ENCODE peak calls at places on chromosomes 7 and 10, in ten cellular contexts. One of them, this sample, is unnamed.

GRCh38 chr7:3089493-3089892 is 45.8 kb upstream of the CARD11 start:
- DNase-seq in cardiac septum: no peak
- DNase-seq in stimulated activated CD8-positive, alpha-beta memory T cell treated with anti-CD3 and anti-CD28 coated beads, Interleukin-15, amount 100 ng/mL, for 1 hour: no peak
- DNase-seq in stimulated activated CD4-positive, alpha-beta T cell treated with anti-CD3 and anti-CD28 coated beads, Interleukin-1b, Interleukin-23, amount 100 ng/mL, for 24 hours: no peak
- DNase-seq in stimulated activated naive CD8-positive, alpha-beta T cell treated with anti-CD3 and anti-CD28 coated beads, Interleukin-15, Interleukin-2, amounts not matched to agents 100 U/mL and 50 U/mL, for 24 hours: peak
- DNase-seq in NAMALWA: peak
- DNase-seq in fibroblast of the aortic adventitia: no peak
- DNase-seq in ELR: peak
- DNase-seq in WTC11: peak
- DNase-seq in endodermal cell: peak
- DNase-seq in this sample: peak

GRCh38 chr7:120991570-120991969 is 3.1 kb downstream of the CPED1 start:
- DNase-seq in stimulated activated CD8-positive, alpha-beta memory T cell treated with anti-CD3 and anti-CD28 coated beads, Interleukin-15, amount 100 ng/mL, for 1 hour: no peak
- DNase-seq in endodermal cell: no peak
- DNase-seq in fibroblast of the aortic adventitia: peak
- DNase-seq in cardiac septum: no peak
- DNase-seq in stimulated activated naive CD8-positive, alpha-beta T cell treated with anti-CD3 and anti-CD28 coated beads, Interleukin-15, Interleukin-2, amounts not matched to agents 100 U/mL and 50 U/mL, for 24 hours: no peak
- DNase-seq in WTC11: no peak
- DNase-seq in stimulated activated CD4-positive, alpha-beta T cell treated with anti-CD3 and anti-CD28 coated beads, Interleukin-1b, Interleukin-23, amount 100 ng/mL, for 24 hours: no peak
- DNase-seq in ELR: peak
- DNase-seq in NAMALWA: no peak
- DNase-seq in this sample: peak

GRCh38 chr10:72080042-72081035 is 8.0 kb downstream of the SPOCK2 start:
- DNase-seq in stimulated activated CD8-positive, alpha-beta memory T cell treated with anti-CD3 and anti-CD28 coated beads, Interleukin-15, amount 100 ng/mL, for 1 hour: no peak
- DNase-seq in NAMALWA: no peak
- DNase-seq in cardiac septum: no peak
- DNase-seq in stimulated activated CD4-positive, alpha-beta T cell treated with anti-CD3 and anti-CD28 coated beads, Interleukin-1b, Interleukin-23, amount 100 ng/mL, for 24 hours: no peak
- DNase-seq in stimulated activated naive CD8-positive, alpha-beta T cell treated with anti-CD3 and anti-CD28 coated beads, Interleukin-15, Interleukin-2, amounts not matched to agents 100 U/mL and 50 U/mL, for 24 hours: no peak
- DNase-seq in endodermal cell: peak
- DNase-seq in ELR: no peak
- DNase-seq in WTC11: no peak
- DNase-seq in fibroblast of the aortic adventitia: peak
- DNase-seq in this sample: no peak

GRCh38 chr10:97567891-97568290 is 4.7 kb upstream of the ANKRD2 start:
- DNase-seq in NAMALWA: no peak
- DNase-seq in WTC11: no peak
- DNase-seq in cardiac septum: no peak
- DNase-seq in stimulated activated CD4-positive, alpha-beta T cell treated with anti-CD3 and anti-CD28 coated beads, Interleukin-1b, Interleukin-23, amount 100 ng/mL, for 24 hours: no peak
- DNase-seq in ELR: no peak
- DNase-seq in stimulated activated naive CD8-positive, alpha-beta T cell treated with anti-CD3 and anti-CD28 coated beads, Interleukin-15, Interleukin-2, amounts not matched to agents 100 U/mL and 50 U/mL, for 24 hours: no peak
- DNase-seq in stimulated activated CD8-positive, alpha-beta memory T cell treated with anti-CD3 and anti-CD28 coated beads, Interleukin-15, amount 100 ng/mL, for 1 hour: no peak
- DNase-seq in endodermal cell: no peak
- DNase-seq in fibroblast of the aortic adventitia: no peak
- DNase-seq in this sample: no peak

GRCh38 chr7:50308301-50309129 is 4.0 kb downstream of the IKZF1 start:
- DNase-seq in endodermal cell: no peak
- DNase-seq in stimulated activated CD4-positive, alpha-beta T cell treated with anti-CD3 and anti-CD28 coated beads, Interleukin-1b, Interleukin-23, amount 100 ng/mL, for 24 hours: no peak
- DNase-seq in fibroblast of the aortic adventitia: no peak
- DNase-seq in NAMALWA: peak
- DNase-seq in ELR: no peak
- DNase-seq in stimulated activated CD8-positive, alpha-beta memory T cell treated with anti-CD3 and anti-CD28 coated beads, Interleukin-15, amount 100 ng/mL, for 1 hour: no peak
- DNase-seq in WTC11: no peak
- DNase-seq in stimulated activated naive CD8-positive, alpha-beta T cell treated with anti-CD3 and anti-CD28 coated beads, Interleukin-15, Interleukin-2, amounts not matched to agents 100 U/mL and 50 U/mL, for 24 hours: peak
- DNase-seq in cardiac septum: no peak
- DNase-seq in this sample: no peak

GRCh38 chr7:157394246-157395191 is 57.7 kb downstream of the DNAJB6 start:
- DNase-seq in stimulated activated CD8-positive, alpha-beta memory T cell treated with anti-CD3 and anti-CD28 coated beads, Interleukin-15, amount 100 ng/mL, for 1 hour: no peak
- DNase-seq in fibroblast of the aortic adventitia: no peak
- DNase-seq in endodermal cell: no peak
- DNase-seq in ELR: peak
- DNase-seq in cardiac septum: peak
- DNase-seq in WTC11: no peak
- DNase-seq in stimulated activated CD4-positive, alpha-beta T cell treated with anti-CD3 and anti-CD28 coated beads, Interleukin-1b, Interleukin-23, amount 100 ng/mL, for 24 hours: no peak
- DNase-seq in NAMALWA: no peak
- DNase-seq in stimulated activated naive CD8-positive, alpha-beta T cell treated with anti-CD3 and anti-CD28 coated beads, Interleukin-15, Interleukin-2, amounts not matched to agents 100 U/mL and 50 U/mL, for 24 hours: no peak
- DNase-seq in this sample: no peak

GRCh38 chr10:121741246-121741645 is 143.0 kb upstream of the FGFR2 start:
- DNase-seq in WTC11: no peak
- DNase-seq in stimulated activated naive CD8-positive, alpha-beta T cell treated with anti-CD3 and anti-CD28 coated beads, Interleukin-15, Interleukin-2, amounts not matched to agents 100 U/mL and 50 U/mL, for 24 hours: no peak
- DNase-seq in endodermal cell: no peak
- DNase-seq in cardiac septum: no peak
- DNase-seq in ELR: no peak
- DNase-seq in stimulated activated CD4-positive, alpha-beta T cell treated with anti-CD3 and anti-CD28 coated beads, Interleukin-1b, Interleukin-23, amount 100 ng/mL, for 24 hours: no peak
- DNase-seq in stimulated activated CD8-positive, alpha-beta memory T cell treated with anti-CD3 and anti-CD28 coated beads, Interleukin-15, amount 100 ng/mL, for 1 hour: no peak
- DNase-seq in NAMALWA: no peak
- DNase-seq in fibroblast of the aortic adventitia: no peak
- DNase-seq in this sample: no peak

GRCh38 chr7:5217851-5218331 is 27.9 kb downstream of the WIPI2 start:
- DNase-seq in stimulated activated naive CD8-positive, alpha-beta T cell treated with anti-CD3 and anti-CD28 coated beads, Interleukin-15, Interleukin-2, amounts not matched to agents 100 U/mL and 50 U/mL, for 24 hours: no peak
- DNase-seq in fibroblast of the aortic adventitia: no peak
- DNase-seq in ELR: no peak
- DNase-seq in stimulated activated CD8-positive, alpha-beta memory T cell treated with anti-CD3 and anti-CD28 coated beads, Interleukin-15, amount 100 ng/mL, for 1 hour: no peak
- DNase-seq in cardiac septum: peak
- DNase-seq in WTC11: no peak
- DNase-seq in stimulated activated CD4-positive, alpha-beta T cell treated with anti-CD3 and anti-CD28 coated beads, Interleukin-1b, Interleukin-23, amount 100 ng/mL, for 24 hours: no peak
- DNase-seq in NAMALWA: no peak
- DNase-seq in endodermal cell: no peak
- DNase-seq in this sample: no peak

GRCh38 chr7:80288175-80289122 is 153.8 kb downstream of the GNAI1 start:
- DNase-seq in ELR: peak
- DNase-seq in fibroblast of the aortic adventitia: peak
- DNase-seq in stimulated activated CD4-positive, alpha-beta T cell treated with anti-CD3 and anti-CD28 coated beads, Interleukin-1b, Interleukin-23, amount 100 ng/mL, for 24 hours: no peak
- DNase-seq in NAMALWA: no peak
- DNase-seq in endodermal cell: peak
- DNase-seq in WTC11: peak
- DNase-seq in cardiac septum: no peak
- DNase-seq in stimulated activated naive CD8-positive, alpha-beta T cell treated with anti-CD3 and anti-CD28 coated beads, Interleukin-15, Interleukin-2, amounts not matched to agents 100 U/mL and 50 U/mL, for 24 hours: no peak
- DNase-seq in stimulated activated CD8-positive, alpha-beta memory T cell treated with anti-CD3 and anti-CD28 coated beads, Interleukin-15, amount 100 ng/mL, for 1 hour: no peak
- DNase-seq in this sample: peak

GRCh38 chr7:110856704-110857103 is 234.2 kb upstream of the LRRN3 start:
- DNase-seq in stimulated activated CD4-positive, alpha-beta T cell treated with anti-CD3 and anti-CD28 coated beads, Interleukin-1b, Interleukin-23, amount 100 ng/mL, for 24 hours: no peak
- DNase-seq in endodermal cell: no peak
- DNase-seq in WTC11: no peak
- DNase-seq in NAMALWA: no peak
- DNase-seq in stimulated activated CD8-positive, alpha-beta memory T cell treated with anti-CD3 and anti-CD28 coated beads, Interleukin-15, amount 100 ng/mL, for 1 hour: no peak
- DNase-seq in fibroblast of the aortic adventitia: no peak
- DNase-seq in ELR: peak
- DNase-seq in stimulated activated naive CD8-positive, alpha-beta T cell treated with anti-CD3 and anti-CD28 coated beads, Interleukin-15, Interleukin-2, amounts not matched to agents 100 U/mL and 50 U/mL, for 24 hours: no peak
- DNase-seq in cardiac septum: no peak
- DNase-seq in this sample: no peak

GRCh38 chr10:49104323-49104722 is 11.0 kb downstream of the VSTM4 start:
- DNase-seq in stimulated activated CD8-positive, alpha-beta memory T cell treated with anti-CD3 and anti-CD28 coated beads, Interleukin-15, amount 100 ng/mL, for 1 hour: no peak
- DNase-seq in stimulated activated naive CD8-positive, alpha-beta T cell treated with anti-CD3 and anti-CD28 coated beads, Interleukin-15, Interleukin-2, amounts not matched to agents 100 U/mL and 50 U/mL, for 24 hours: no peak
- DNase-seq in cardiac septum: no peak
- DNase-seq in endodermal cell: peak
- DNase-seq in WTC11: no peak
- DNase-seq in fibroblast of the aortic adventitia: no peak
- DNase-seq in NAMALWA: no peak
- DNase-seq in stimulated activated CD4-positive, alpha-beta T cell treated with anti-CD3 and anti-CD28 coated beads, Interleukin-1b, Interleukin-23, amount 100 ng/mL, for 24 hours: no peak
- DNase-seq in ELR: no peak
- DNase-seq in this sample: no peak

GRCh38 chr7:146902728-146903127 is 786.1 kb downstream of the CNTNAP2 start:
- DNase-seq in cardiac septum: no peak
- DNase-seq in NAMALWA: no peak
- DNase-seq in stimulated activated CD8-positive, alpha-beta memory T cell treated with anti-CD3 and anti-CD28 coated beads, Interleukin-15, amount 100 ng/mL, for 1 hour: no peak
- DNase-seq in ELR: peak
- DNase-seq in stimulated activated CD4-positive, alpha-beta T cell treated with anti-CD3 and anti-CD28 coated beads, Interleukin-1b, Interleukin-23, amount 100 ng/mL, for 24 hours: no peak
- DNase-seq in endodermal cell: no peak
- DNase-seq in WTC11: no peak
- DNase-seq in fibroblast of the aortic adventitia: no peak
- DNase-seq in stimulated activated naive CD8-positive, alpha-beta T cell treated with anti-CD3 and anti-CD28 coated beads, Interleukin-15, Interleukin-2, amounts not matched to agents 100 U/mL and 50 U/mL, for 24 hours: no peak
- DNase-seq in this sample: no peak

GRCh38 chr7:84100866-84101265 is 93.7 kb downstream of the SEMA3A start:
- DNase-seq in NAMALWA: peak
- DNase-seq in fibroblast of the aortic adventitia: peak
- DNase-seq in endodermal cell: no peak
- DNase-seq in stimulated activated CD8-positive, alpha-beta memory T cell treated with anti-CD3 and anti-CD28 coated beads, Interleukin-15, amount 100 ng/mL, for 1 hour: no peak
- DNase-seq in stimulated activated naive CD8-positive, alpha-beta T cell treated with anti-CD3 and anti-CD28 coated beads, Interleukin-15, Interleukin-2, amounts not matched to agents 100 U/mL and 50 U/mL, for 24 hours: no peak
- DNase-seq in ELR: peak
- DNase-seq in stimulated activated CD4-positive, alpha-beta T cell treated with anti-CD3 and anti-CD28 coated beads, Interleukin-1b, Interleukin-23, amount 100 ng/mL, for 24 hours: no peak
- DNase-seq in WTC11: no peak
- DNase-seq in cardiac septum: no peak
- DNase-seq in this sample: peak

GRCh38 chr7:114048386-114049235 is 129.8 kb upstream of the PPP1R3A start:
- DNase-seq in fibroblast of the aortic adventitia: peak
- DNase-seq in WTC11: no peak
- DNase-seq in cardiac septum: no peak
- DNase-seq in stimulated activated CD8-positive, alpha-beta memory T cell treated with anti-CD3 and anti-CD28 coated beads, Interleukin-15, amount 100 ng/mL, for 1 hour: no peak
- DNase-seq in ELR: peak
- DNase-seq in stimulated activated naive CD8-positive, alpha-beta T cell treated with anti-CD3 and anti-CD28 coated beads, Interleukin-15, Interleukin-2, amounts not matched to agents 100 U/mL and 50 U/mL, for 24 hours: no peak
- DNase-seq in stimulated activated CD4-positive, alpha-beta T cell treated with anti-CD3 and anti-CD28 coated beads, Interleukin-1b, Interleukin-23, amount 100 ng/mL, for 24 hours: no peak
- DNase-seq in endodermal cell: no peak
- DNase-seq in NAMALWA: no peak
- DNase-seq in this sample: peak

GRCh38 chr7:192035-192649 is at the start of gene FAM20C:
- DNase-seq in stimulated activated CD8-positive, alpha-beta memory T cell treated with anti-CD3 and anti-CD28 coated beads, Interleukin-15, amount 100 ng/mL, for 1 hour: peak
- DNase-seq in WTC11: peak
- DNase-seq in ELR: peak
- DNase-seq in fibroblast of the aortic adventitia: peak
- DNase-seq in stimulated activated naive CD8-positive, alpha-beta T cell treated with anti-CD3 and anti-CD28 coated beads, Interleukin-15, Interleukin-2, amounts not matched to agents 100 U/mL and 50 U/mL, for 24 hours: peak
- DNase-seq in endodermal cell: peak
- DNase-seq in cardiac septum: peak
- DNase-seq in stimulated activated CD4-positive, alpha-beta T cell treated with anti-CD3 and anti-CD28 coated beads, Interleukin-1b, Interleukin-23, amount 100 ng/mL, for 24 hours: peak
- DNase-seq in NAMALWA: no peak
- DNase-seq in this sample: peak

GRCh38 chr10:133185421-133185820 is 25.4 kb downstream of the KNDC1 start:
- DNase-seq in NAMALWA: no peak
- DNase-seq in stimulated activated CD8-positive, alpha-beta memory T cell treated with anti-CD3 and anti-CD28 coated beads, Interleukin-15, amount 100 ng/mL, for 1 hour: no peak
- DNase-seq in WTC11: no peak
- DNase-seq in ELR: no peak
- DNase-seq in stimulated activated CD4-positive, alpha-beta T cell treated with anti-CD3 and anti-CD28 coated beads, Interleukin-1b, Interleukin-23, amount 100 ng/mL, for 24 hours: no peak
- DNase-seq in endodermal cell: no peak
- DNase-seq in stimulated activated naive CD8-positive, alpha-beta T cell treated with anti-CD3 and anti-CD28 coated beads, Interleukin-15, Interleukin-2, amounts not matched to agents 100 U/mL and 50 U/mL, for 24 hours: no peak
- DNase-seq in cardiac septum: no peak
- DNase-seq in fibroblast of the aortic adventitia: no peak
- DNase-seq in this sample: no peak

GRCh38 chr10:51302316-51302715 is 228.0 kb downstream of the PRKG1 start:
- DNase-seq in endodermal cell: no peak
- DNase-seq in NAMALWA: no peak
- DNase-seq in stimulated activated CD4-positive, alpha-beta T cell treated with anti-CD3 and anti-CD28 coated beads, Interleukin-1b, Interleukin-23, amount 100 ng/mL, for 24 hours: no peak
- DNase-seq in stimulated activated naive CD8-positive, alpha-beta T cell treated with anti-CD3 and anti-CD28 coated beads, Interleukin-15, Interleukin-2, amounts not matched to agents 100 U/mL and 50 U/mL, for 24 hours: no peak
- DNase-seq in ELR: no peak
- DNase-seq in cardiac septum: no peak
- DNase-seq in fibroblast of the aortic adventitia: peak
- DNase-seq in WTC11: no peak
- DNase-seq in stimulated activated CD8-positive, alpha-beta memory T cell treated with anti-CD3 and anti-CD28 coated beads, Interleukin-15, amount 100 ng/mL, for 1 hour: no peak
- DNase-seq in this sample: no peak

GRCh38 chr10:27512548-27512947 is 8.4 kb downstream of the RAB18 start:
- DNase-seq in cardiac septum: no peak
- DNase-seq in ELR: peak
- DNase-seq in stimulated activated CD4-positive, alpha-beta T cell treated with anti-CD3 and anti-CD28 coated beads, Interleukin-1b, Interleukin-23, amount 100 ng/mL, for 24 hours: no peak
- DNase-seq in WTC11: no peak
- DNase-seq in fibroblast of the aortic adventitia: no peak
- DNase-seq in endodermal cell: no peak
- DNase-seq in NAMALWA: no peak
- DNase-seq in stimulated activated naive CD8-positive, alpha-beta T cell treated with anti-CD3 and anti-CD28 coated beads, Interleukin-15, Interleukin-2, amounts not matched to agents 100 U/mL and 50 U/mL, for 24 hours: no peak
- DNase-seq in stimulated activated CD8-positive, alpha-beta memory T cell treated with anti-CD3 and anti-CD28 coated beads, Interleukin-15, amount 100 ng/mL, for 1 hour: no peak
- DNase-seq in this sample: no peak

GRCh38 chr10:14384915-14385314 is 54.2 kb upstream of the FRMD4A start:
- DNase-seq in WTC11: no peak
- DNase-seq in NAMALWA: no peak
- DNase-seq in stimulated activated CD4-positive, alpha-beta T cell treated with anti-CD3 and anti-CD28 coated beads, Interleukin-1b, Interleukin-23, amount 100 ng/mL, for 24 hours: no peak
- DNase-seq in endodermal cell: no peak
- DNase-seq in stimulated activated CD8-positive, alpha-beta memory T cell treated with anti-CD3 and anti-CD28 coated beads, Interleukin-15, amount 100 ng/mL, for 1 hour: no peak
- DNase-seq in stimulated activated naive CD8-positive, alpha-beta T cell treated with anti-CD3 and anti-CD28 coated beads, Interleukin-15, Interleukin-2, amounts not matched to agents 100 U/mL and 50 U/mL, for 24 hours: no peak
- DNase-seq in ELR: no peak
- DNase-seq in cardiac septum: no peak
- DNase-seq in fibroblast of the aortic adventitia: no peak
- DNase-seq in this sample: no peak

GRCh38 chr7:45563401-45563800 is 10.8 kb upstream of the ADCY1 start:
- DNase-seq in stimulated activated CD8-positive, alpha-beta memory T cell treated with anti-CD3 and anti-CD28 coated beads, Interleukin-15, amount 100 ng/mL, for 1 hour: no peak
- DNase-seq in stimulated activated CD4-positive, alpha-beta T cell treated with anti-CD3 and anti-CD28 coated beads, Interleukin-1b, Interleukin-23, amount 100 ng/mL, for 24 hours: no peak
- DNase-seq in endodermal cell: no peak
- DNase-seq in NAMALWA: no peak
- DNase-seq in WTC11: no peak
- DNase-seq in ELR: no peak
- DNase-seq in stimulated activated naive CD8-positive, alpha-beta T cell treated with anti-CD3 and anti-CD28 coated beads, Interleukin-15, Interleukin-2, amounts not matched to agents 100 U/mL and 50 U/mL, for 24 hours: no peak
- DNase-seq in cardiac septum: no peak
- DNase-seq in fibroblast of the aortic adventitia: no peak
- DNase-seq in this sample: no peak

GRCh38 chr10:50946991-50947781 is 61.8 kb upstream of the A1CF start:
- DNase-seq in NAMALWA: no peak
- DNase-seq in stimulated activated naive CD8-positive, alpha-beta T cell treated with anti-CD3 and anti-CD28 coated beads, Interleukin-15, Interleukin-2, amounts not matched to agents 100 U/mL and 50 U/mL, for 24 hours: no peak
- DNase-seq in cardiac septum: no peak
- DNase-seq in stimulated activated CD8-positive, alpha-beta memory T cell treated with anti-CD3 and anti-CD28 coated beads, Interleukin-15, amount 100 ng/mL, for 1 hour: no peak
- DNase-seq in endodermal cell: no peak
- DNase-seq in WTC11: no peak
- DNase-seq in fibroblast of the aortic adventitia: peak
- DNase-seq in stimulated activated CD4-positive, alpha-beta T cell treated with anti-CD3 and anti-CD28 coated beads, Interleukin-1b, Interleukin-23, amount 100 ng/mL, for 24 hours: no peak
- DNase-seq in ELR: no peak
- DNase-seq in this sample: peak